ENCODE peak calls at places on chromosomes 5 and 9, in seven cellular contexts. D is lower leg skin, Q is GM12878, F is heart left ventricle, G is IMR-90, K is A549, S is transverse colon. Z is an unnamed sample.

GRCh38 chr5:150931368-150931965 is 26.7 kb upstream of the ZNF300 start:
- DNase-seq in D (no peak), F (no peak), K (no peak), S (no peak), Q (no peak), G (no peak), Z (no peak)

GRCh38 chr5:10329808-10330481 is 22.2 kb upstream of the CMBL start:
- DNase-seq in Q (no peak), K (no peak), S (no peak), F (peak; percentile 72), G (peak; percentile 88), D (peak; percentile 88), Z (peak; percentile 65)

GRCh38 chr5:82019342-82020138 is 47.7 kb downstream of the ATG10 start:
- DNase-seq in S (no peak), F (no peak), D (no peak), G (no peak), K (no peak), Q (no peak), Z (no peak)

GRCh38 chr9:124559871-124560270 is 52.7 kb upstream of the NR5A1 start:
- DNase-seq in Q (no peak), D (no peak), K (no peak), F (no peak), S (no peak), G (peak; percentile 88), Z (no peak)

GRCh38 chr9:107593224-107593870 is 103.8 kb upstream of the KLF4 start:
- DNase-seq in K (no peak), S (no peak), G (no peak), D (no peak), F (no peak), Q (no peak), Z (no peak)

GRCh38 chr5:129096382-129096991 is 1.9 kb downstream of the ISOC1 start:
- DNase-seq in G (no peak), K (peak; percentile 6), Q (no peak), S (no peak), F (no peak), D (no peak), Z (no peak)

GRCh38 chr9:132356276-132356924 is 1.6 kb upstream of the SETX start:
- DNase-seq in S (no peak), Q (no peak), D (no peak), K (no peak), F (no peak), G (no peak), Z (no peak)

GRCh38 chr9:83154087-83154736 is 91.3 kb upstream of the RASEF start:
- DNase-seq in S (no peak), F (no peak), D (no peak), Q (peak; percentile 31), G (peak; percentile 14), K (no peak), Z (peak; percentile 20)

DNA sequence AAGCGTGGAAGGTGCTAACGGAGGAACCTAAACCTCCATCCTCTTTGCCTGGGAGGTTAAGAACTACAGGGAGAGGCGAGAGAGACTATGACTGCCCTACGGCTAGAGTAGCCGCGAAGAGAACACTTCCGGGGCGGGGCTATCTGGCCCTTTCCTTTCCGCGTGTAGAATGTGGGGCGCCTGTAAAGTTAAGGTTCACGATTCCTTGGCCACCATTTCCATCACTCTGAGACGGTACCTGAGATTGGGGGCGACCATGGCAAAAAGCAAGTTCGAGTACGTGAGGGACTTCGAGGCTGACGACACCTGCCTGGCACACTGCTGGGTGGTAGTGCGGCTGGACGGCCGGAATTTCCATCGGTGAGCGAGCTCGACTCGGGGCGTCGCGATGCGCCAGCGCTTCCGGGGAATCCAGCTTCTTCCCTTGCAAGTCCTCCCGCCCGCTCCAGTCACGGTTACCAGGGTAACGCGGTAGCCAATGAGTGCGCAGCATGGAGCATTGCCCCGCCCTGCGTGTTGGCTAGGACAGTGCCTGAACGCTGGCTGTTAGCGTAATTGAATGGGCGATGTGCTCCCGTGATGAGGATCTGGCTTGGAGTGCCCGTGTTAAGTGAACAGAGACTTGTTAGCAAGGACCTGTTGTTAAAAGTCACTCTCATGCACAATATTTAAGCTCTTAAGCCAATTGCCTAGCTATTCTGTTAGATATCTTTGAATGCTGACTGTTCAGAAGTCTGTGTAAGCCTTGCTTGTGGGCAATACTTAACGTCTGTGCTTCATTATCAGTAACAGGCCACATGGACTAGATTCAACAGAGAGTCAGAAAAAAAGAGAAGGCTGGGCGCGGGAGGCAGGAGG is at the start of gene THG1L:
- DNase-seq in K (peak; percentile 99), F (peak; percentile 98), Q (peak; percentile 94), G (peak; percentile 97), S (peak; percentile 99), D (peak; percentile 100), Z (peak; percentile 97)
- TF ChIP-seq POLR2A in K (peak; percentile 88), F (peak; percentile 50), Q (peak; percentile 97), G (peak; percentile 85), S (peak; percentile 88), D (no peak), Z (peak; percentile 35)

DNA sequence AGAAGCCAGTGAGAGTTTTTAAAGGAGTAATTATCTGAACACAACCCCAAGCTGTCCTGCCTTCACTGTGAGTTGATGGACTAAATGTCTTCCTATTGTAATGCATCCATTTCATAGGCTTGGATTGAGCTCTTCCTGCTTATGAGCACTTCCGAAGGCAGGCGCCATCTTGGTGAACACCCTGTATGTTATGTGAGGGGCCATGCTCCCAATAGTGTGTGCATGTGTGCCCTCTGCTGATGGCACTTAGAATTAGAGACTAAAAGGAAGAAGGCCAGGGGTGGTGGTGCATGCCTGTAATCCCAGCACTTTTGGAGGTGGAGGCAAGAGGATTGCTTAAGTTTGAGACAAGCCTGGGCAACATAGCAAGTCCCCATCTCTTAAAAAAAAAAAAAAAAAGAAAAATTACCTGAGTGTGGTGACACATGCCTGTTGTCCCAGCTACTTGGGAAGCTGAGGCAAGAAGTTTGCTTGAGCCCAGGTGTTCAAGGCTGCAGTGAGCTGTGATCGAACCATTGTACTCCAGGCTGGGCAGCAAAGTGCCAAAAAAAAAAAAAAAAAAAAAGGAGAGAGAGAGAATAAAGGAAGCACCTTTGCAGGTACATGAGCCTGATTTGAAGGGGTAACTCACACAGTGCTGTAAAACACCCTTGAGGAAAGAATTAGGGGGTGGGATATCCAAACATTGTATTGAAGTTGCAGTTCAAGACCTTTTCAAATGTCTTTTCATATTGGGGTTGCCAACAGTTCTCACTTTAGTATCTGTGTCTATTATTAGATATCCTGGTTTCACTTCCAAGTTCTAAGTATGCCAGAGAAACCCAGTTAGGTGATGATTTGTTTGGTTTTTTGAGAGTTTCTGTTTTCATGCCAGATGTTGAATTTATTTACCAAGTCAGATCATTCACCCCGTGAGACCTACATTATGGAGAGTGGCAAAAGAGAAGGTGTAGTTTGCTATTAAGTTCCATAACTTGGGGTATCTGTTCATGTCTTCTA is 64.8 kb downstream of the C9orf152 start:
- DNase-seq in G (no peak), Q (no peak), S (no peak), K (no peak), F (no peak), D (no peak), Z (no peak)
- TF ChIP-seq CTCF in G (peak; percentile 7), Q (peak; percentile 33), S (no peak), K (no peak), F (no peak), D (no peak), Z (no peak)

GRCh38 chr9:121075251-121076036 is 689 bp downstream of the CNTRL start:
- DNase-seq in S (no peak), F (no peak), G (peak; percentile 8), Q (no peak), D (no peak), K (no peak), Z (no peak)

GRCh38 chr9:121071356-121071755 is 3.4 kb upstream of the CNTRL start:
- DNase-seq in Q (no peak), G (no peak), F (no peak), K (no peak), S (no peak), D (no peak), Z (no peak)

GRCh38 chr9:121074370-121075250 is at the start of gene CNTRL:
- DNase-seq in G (peak; percentile 85), K (peak; percentile 73), Q (peak; percentile 62), D (peak; percentile 98), F (peak; percentile 94), S (peak; percentile 88), Z (peak; percentile 64)

GRCh38 chr9:121067655-121068054 is 7.1 kb upstream of the CNTRL start:
- DNase-seq in D (no peak), K (no peak), S (no peak), Q (no peak), F (no peak), G (no peak), Z (no peak)

GRCh38 chr9:121073038-121073437 is 1.7 kb upstream of the CNTRL start:
- DNase-seq in F (no peak), G (peak; percentile 47), K (no peak), Q (no peak), D (peak; percentile 89), S (peak; percentile 33), Z (peak; percentile 61)
- TF ChIP-seq POLR2A in F (no peak), G (no peak), K (no peak), Q (no peak), D (no peak), S (no peak), Z (no peak)

GRCh38 chr9:19027825-19028224 is 5.2 kb downstream of the SAXO1 start:
- DNase-seq in G (no peak), K (no peak), Q (no peak), S (no peak), D (no peak), F (no peak), Z (no peak)

GRCh38 chr9:19030899-19031298 is 2.1 kb downstream of the SAXO1 start:
- DNase-seq in K (no peak), D (no peak), F (no peak), S (no peak), Q (no peak), G (peak; percentile 13), Z (no peak)

GRCh38 chr9:19032411-19032810 is 598 bp downstream of the SAXO1 start:
- DNase-seq in K (no peak), Q (no peak), G (no peak), S (no peak), F (no peak), D (no peak), Z (no peak)

GRCh38 chr9:19026375-19026774 is 6.6 kb downstream of the SAXO1 start:
- DNase-seq in D (no peak), F (no peak), K (no peak), Q (no peak), G (no peak), S (no peak), Z (no peak)

DNA sequence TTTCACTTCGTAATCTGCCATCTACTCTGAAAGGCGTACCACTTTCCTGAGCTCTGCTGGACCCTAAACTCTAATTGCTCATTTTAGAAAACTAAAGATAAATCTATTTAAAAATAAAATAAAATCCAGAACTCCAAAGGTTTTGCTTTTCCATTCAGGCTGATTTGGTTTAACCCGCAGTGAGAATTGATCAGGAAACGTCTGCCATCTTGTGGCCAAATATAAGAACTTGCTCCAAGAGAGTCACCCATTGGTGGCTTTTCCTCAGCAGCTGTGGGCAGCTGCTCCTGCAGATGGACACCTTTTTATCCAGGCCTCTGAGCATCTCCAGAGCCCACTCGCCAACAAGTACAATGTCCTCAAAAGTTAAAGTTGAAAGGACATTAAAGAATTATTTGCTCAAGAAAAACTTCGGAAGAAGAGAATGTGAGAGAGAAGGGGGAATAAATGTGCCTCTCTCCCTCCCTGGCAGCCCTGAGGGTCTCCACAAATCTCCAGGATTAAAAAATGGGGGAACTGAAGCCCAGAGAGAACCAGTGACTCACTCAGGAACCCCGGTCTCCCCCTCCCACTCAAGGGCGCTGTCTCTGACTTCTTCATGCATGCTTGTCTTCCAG is 4.1 kb downstream of the SAXO1 start:
- DNase-seq in K (peak; percentile 83), F (no peak), G (peak; percentile 75), D (no peak), S (peak; percentile 29), Q (no peak), Z (no peak)
- TF ChIP-seq CTCF in K (peak; percentile 79), F (peak; percentile 78), G (peak; percentile 83), D (no peak), S (peak; percentile 74), Q (peak; percentile 54), Z (peak; percentile 59)